ENCODE peak calls at places on chromosomes 16 and 17, in ten cellular contexts. U is stimulated activated naive CD4-positive, alpha-beta T cell treated with Interleukin-2 at 50 U/mL for 16 hours; K is LoVo; N is activated CD4-positive, alpha-beta T cell treated with anti-CD3 and anti-CD28 coated beads for 1 hour; V is ascending aorta; G is AG08396; Y is NCI-H510A; R is Right ventricle myocardium superior; W is NCI-H2107; I is germinal center. X is an unnamed sample.

GRCh38 chr17:57109393-57110151 is 24.5 kb downstream of the AKAP1 start:
- DNase-seq in U (no peak), K (no peak), N (no peak), V (no peak), G (no peak), Y (no peak), R (peak; percentile 85), W (no peak), I (no peak), X (no peak)

GRCh38 chr16:70662991-70663523 is 16.7 kb downstream of the IL34 start:
- DNase-seq in U (no peak), K (no peak), N (no peak), V (peak; percentile 61), G (no peak), Y (no peak), R (no peak), W (no peak), I (no peak), X (no peak)

GRCh38 chr17:4945944-4946280 is 2.4 kb downstream of the PFN1 start:
- DNase-seq in U (no peak), K (no peak), N (no peak), V (no peak), G (no peak), Y (no peak), R (no peak), W (no peak), I (no peak), X (no peak)

GRCh38 chr17:63629627-63630026 is 7.4 kb downstream of the MAP3K3 start:
- DNase-seq in U (no peak), K (no peak), N (no peak), V (no peak), G (no peak), Y (no peak), R (no peak), W (no peak), I (no peak), X (no peak)

GRCh38 chr16:11050954-11051353 is 106.6 kb downstream of the CLEC16A start:
- DNase-seq in U (no peak), K (no peak), N (no peak), V (no peak), G (no peak), Y (peak; percentile 30), R (no peak), W (peak; percentile 54), I (no peak), X (no peak)

GRCh38 chr17:49316889-49317288 is 45.2 kb downstream of the ZNF652 start:
- DNase-seq in U (no peak), K (no peak), N (no peak), V (no peak), G (no peak), Y (no peak), R (no peak), W (no peak), I (no peak), X (no peak)

GRCh38 chr16:54160939-54161897 is 125.4 kb downstream of the IRX3 start:
- DNase-seq in U (no peak), K (no peak), N (no peak), V (no peak), G (no peak), Y (no peak), R (no peak), W (no peak), I (no peak), X (no peak)

GRCh38 chr17:71325886-71326285 is 794.9 kb upstream of the SOX9 start:
- DNase-seq in U (no peak), K (no peak), N (no peak), V (no peak), G (no peak), Y (no peak), R (no peak), W (no peak), I (no peak), X (no peak)

GRCh38 chr17:68906638-68907037 is 48.6 kb downstream of the ABCA8 start:
- DNase-seq in U (no peak), K (no peak), N (no peak), V (no peak), G (no peak), Y (no peak), R (no peak), W (no peak), I (no peak), X (no peak)

GRCh38 chr17:16937431-16937830 is 34.5 kb downstream of the TNFRSF13B start:
- DNase-seq in U (no peak), K (no peak), N (no peak), V (peak; percentile 8), G (no peak), Y (no peak), R (no peak), W (no peak), I (no peak), X (no peak)

GRCh38 chr16:54342001-54342776 is 55.6 kb upstream of the IRX3 start:
- DNase-seq in U (no peak), K (no peak), N (no peak), V (no peak), G (no peak), Y (no peak), R (no peak), W (no peak), I (no peak), X (no peak)

GRCh38 chr16:69346683-69347082 is 4.9 kb downstream of the TMED6 start:
- DNase-seq in U (no peak), K (no peak), N (no peak), V (no peak), G (no peak), Y (no peak), R (no peak), W (no peak), I (no peak), X (no peak)

GRCh38 chr17:5281814-5282638 is at the start of gene RABEP1:
- DNase-seq in U (peak; percentile 90), K (peak; percentile 89), N (peak; percentile 91), V (peak; percentile 91), G (peak; percentile 98), Y (peak; percentile 74), R (peak; percentile 94), W (peak; percentile 36), I (peak; percentile 91), X (peak; percentile 8)

X was measured in NCI-H2081 treated with DMSO at 0.1 percent for 48 hours.